ENCODE peak calls at places on chromosomes 5 and 9, in eight cellular contexts. X is astrocyte, Q is A549, Z is neuronal stem cell, B is cardiac muscle cell, U is heart left ventricle, R is SJSA1, S is IMR-90. Y is an unnamed sample. For H3K4me1, the result is how much of the 10 kb centered on the place peaks cover.

GRCh38 chr5:35136386-35136785 is 88.6 kb upstream of the AGXT2 start:
- DNase-seq in Z (no peak), X (peak), U (no peak), Q (peak), B (no peak), S (peak), R (peak), Y (no peak)

GRCh38 chr5:68383888-68384310 is 168.3 kb downstream of the PIK3R1 start:
- DNase-seq in Z (no peak), X (no peak), B (no peak), Q (no peak), S (no peak), U (no peak), R (no peak), Y (no peak)

GRCh38 chr9:92510747-92511146 is 25.0 kb downstream of the ECM2 start:
- DNase-seq in B (no peak), U (no peak), S (no peak), Q (no peak), R (no peak), Z (no peak), X (no peak), Y (no peak)

GRCh38 chr9:81022177-81022576 is 667.2 kb downstream of the TLE1 start:
- DNase-seq in Q (no peak), X (peak), S (peak), B (no peak), R (no peak), Z (no peak), U (no peak), Y (no peak)

GRCh38 chr5:116442095-116442534 is 132.5 kb downstream of the SEMA6A start:
- DNase-seq in U (peak), Z (no peak), B (no peak), R (peak), S (peak), X (peak), Q (no peak), Y (no peak)

GRCh38 chr9:123329329-123329955 is 26.6 kb upstream of the CRB2 start:
- DNase-seq in U (no peak), S (no peak), R (no peak), Z (no peak), X (no peak), B (no peak), Q (no peak), Y (no peak)

GRCh38 chr5:63963080-63963735 is 963 bp upstream of the HTR1A start:
- DNase-seq in Q (peak), S (peak), Z (peak), U (no peak), R (peak), B (peak), X (peak), Y (no peak)

GRCh38 chr5:19880859-19881436 is 107.1 kb downstream of the CDH18 start:
- DNase-seq in S (no peak), U (no peak), X (no peak), R (no peak), Q (peak), Z (no peak), B (no peak), Y (no peak)

GRCh38 chr9:118038713-118039112 is 334.5 kb downstream of the TLR4 start:
- DNase-seq in R (no peak), Z (no peak), U (no peak), S (no peak), X (no peak), B (no peak), Q (no peak), Y (no peak)

GRCh38 chr5:149240354-149240998 is 31.2 kb upstream of the AFAP1L1 start:
- DNase-seq in Z (no peak), S (no peak), X (no peak), R (no peak), B (no peak), Q (no peak), U (no peak), Y (peak)

GRCh38 chr5:154523704-154524103 is 45.7 kb upstream of the HAND1 start:
- DNase-seq in S (no peak), R (peak), B (peak), Q (no peak), X (no peak), U (peak), Z (no peak), Y (no peak)

DNA sequence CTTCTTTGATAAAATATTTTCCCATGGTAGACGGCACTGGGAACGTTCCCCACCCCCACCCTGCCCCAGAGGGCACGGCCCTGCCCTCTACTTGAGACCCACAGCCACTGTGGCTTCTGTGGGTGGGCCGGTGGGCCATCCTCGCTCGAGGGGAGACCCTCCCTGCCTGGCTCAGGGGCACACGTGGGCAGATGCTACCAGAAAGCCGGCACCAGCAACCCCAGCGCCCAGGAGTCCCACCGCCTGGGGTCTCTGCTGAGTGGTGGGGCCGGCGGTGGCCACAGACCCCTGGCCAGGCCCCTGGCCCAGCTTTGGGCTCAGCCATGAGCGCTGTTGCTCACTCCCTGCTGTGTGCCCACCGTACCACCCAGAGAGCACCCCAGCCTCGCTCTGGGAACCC is 16.5 kb upstream of the NRARP start:
- DNase-seq in Q (no peak), R (no peak), B (peak), Z (no peak), X (no peak), U (no peak), S (no peak), Y (no peak)
- H3K4me1 ChIP-seq in Q (under half), R (under half), B (under half), Z (under half), X (under half), U (half or more), S (under half), Y (under half)

GRCh38 chr9:126677188-126678084 is 63.7 kb downstream of the LMX1B start:
- DNase-seq in X (no peak), R (no peak), U (no peak), S (no peak), B (no peak), Q (no peak), Z (no peak), Y (no peak)
- H3K4me3 ChIP-seq in X (no peak), R (no peak), U (no peak), S (no peak), B (no peak), Q (no peak), Z (no peak), Y (no peak)

DNA sequence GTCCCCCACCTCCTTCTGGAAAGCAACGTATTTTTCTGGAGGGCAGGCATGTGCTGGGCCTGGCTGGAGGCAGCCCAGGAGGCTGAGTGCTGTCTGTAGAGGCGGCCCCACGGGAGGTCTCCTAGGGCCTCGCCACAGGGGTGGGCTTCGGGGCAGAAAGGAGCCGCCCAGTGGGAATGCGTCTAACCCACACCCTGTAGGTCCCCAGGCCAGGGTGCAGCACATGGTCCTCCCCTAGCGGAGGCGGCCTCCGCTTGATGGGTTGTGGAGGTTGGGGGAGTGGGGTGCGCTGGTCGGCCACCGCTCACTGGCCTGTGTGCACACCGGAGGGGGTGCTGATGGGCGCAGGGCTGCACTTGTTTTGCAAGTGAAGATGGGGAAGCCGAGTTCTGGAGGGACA is 48.3 kb upstream of the UBAC1 start:
- DNase-seq in R (no peak), S (no peak), U (no peak), Q (no peak), Z (no peak), B (no peak), X (no peak), Y (no peak)
- H3K4me1 ChIP-seq in R (under half), S (under half), U (under half), Q (half or more), Z (under half), B (under half), X (under half), Y (under half)

DNA sequence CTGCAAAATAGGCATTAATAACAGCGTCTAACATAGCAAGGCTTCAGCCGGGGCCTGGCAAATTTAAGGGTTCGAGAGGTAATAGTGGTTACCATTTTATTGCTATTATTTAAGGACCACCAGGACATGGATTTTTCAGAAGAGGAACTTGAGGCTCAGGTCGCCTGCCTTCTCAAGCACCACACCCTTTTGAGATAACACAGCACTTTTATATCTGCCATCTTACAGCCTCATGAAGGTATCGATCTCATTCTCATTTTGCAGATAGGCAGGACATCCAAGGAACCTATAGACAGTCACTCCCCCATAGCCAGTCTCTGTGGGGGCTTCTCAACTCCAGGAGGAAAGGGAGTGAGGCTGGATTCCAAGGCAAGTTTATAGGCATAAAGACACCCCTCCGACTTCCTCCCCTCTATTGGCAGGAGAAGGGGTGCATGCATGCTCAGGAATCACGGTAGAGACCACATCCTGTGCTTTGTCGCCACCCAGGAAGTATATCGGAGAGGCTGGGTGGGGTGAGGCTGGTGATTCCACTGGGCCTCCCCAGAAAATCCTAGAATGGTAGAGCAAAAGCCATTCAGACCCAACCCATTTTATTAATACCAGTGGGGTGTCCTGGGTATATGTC is 2.3 kb downstream of the ANXA6 start:
- DNase-seq in U (no peak), Z (no peak), B (no peak), S (peak), Q (no peak), X (no peak), R (peak), Y (peak)
- H3K4me3 ChIP-seq in U (no peak), Z (no peak), B (peak), S (peak), Q (no peak), X (peak), R (peak), Y (peak)

GRCh38 chr9:111020594-111020993 is 17.7 kb downstream of the LPAR1 start:
- DNase-seq in Z (no peak), S (no peak), X (no peak), U (no peak), Q (no peak), B (no peak), R (no peak), Y (no peak)
- H3K4me1 ChIP-seq in Z (under half), S (under half), X (under half), U (under half), Q (under half), B (under half), R (under half), Y (under half)

DNA sequence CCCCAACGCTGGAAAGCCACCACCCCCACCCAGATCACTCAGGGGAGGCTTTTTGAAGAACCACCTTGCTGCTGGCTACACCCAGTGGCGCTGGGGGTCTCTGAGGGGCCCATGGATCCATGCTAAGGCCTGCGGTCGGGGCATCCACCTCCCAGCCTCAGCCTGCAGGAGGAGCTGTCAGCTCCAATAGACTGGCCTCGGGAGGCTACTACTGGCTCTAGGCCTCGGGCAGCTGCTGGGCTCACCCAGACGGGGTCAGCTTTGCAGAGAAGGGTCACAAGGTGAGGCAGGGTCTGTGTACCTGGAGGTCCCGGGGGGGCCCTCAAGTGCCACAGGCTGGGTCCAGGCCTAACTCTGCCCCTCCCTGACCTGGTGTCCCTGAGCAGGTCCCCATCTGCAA is 193.7 kb downstream of the OLFM1 start:
- DNase-seq in Q (no peak), X (no peak), U (no peak), B (no peak), Z (no peak), S (no peak), R (no peak), Y (no peak)
- H3K4me3 ChIP-seq in Q (no peak), X (no peak), U (no peak), B (no peak), Z (no peak), S (no peak), R (no peak), Y (no peak)

DNA sequence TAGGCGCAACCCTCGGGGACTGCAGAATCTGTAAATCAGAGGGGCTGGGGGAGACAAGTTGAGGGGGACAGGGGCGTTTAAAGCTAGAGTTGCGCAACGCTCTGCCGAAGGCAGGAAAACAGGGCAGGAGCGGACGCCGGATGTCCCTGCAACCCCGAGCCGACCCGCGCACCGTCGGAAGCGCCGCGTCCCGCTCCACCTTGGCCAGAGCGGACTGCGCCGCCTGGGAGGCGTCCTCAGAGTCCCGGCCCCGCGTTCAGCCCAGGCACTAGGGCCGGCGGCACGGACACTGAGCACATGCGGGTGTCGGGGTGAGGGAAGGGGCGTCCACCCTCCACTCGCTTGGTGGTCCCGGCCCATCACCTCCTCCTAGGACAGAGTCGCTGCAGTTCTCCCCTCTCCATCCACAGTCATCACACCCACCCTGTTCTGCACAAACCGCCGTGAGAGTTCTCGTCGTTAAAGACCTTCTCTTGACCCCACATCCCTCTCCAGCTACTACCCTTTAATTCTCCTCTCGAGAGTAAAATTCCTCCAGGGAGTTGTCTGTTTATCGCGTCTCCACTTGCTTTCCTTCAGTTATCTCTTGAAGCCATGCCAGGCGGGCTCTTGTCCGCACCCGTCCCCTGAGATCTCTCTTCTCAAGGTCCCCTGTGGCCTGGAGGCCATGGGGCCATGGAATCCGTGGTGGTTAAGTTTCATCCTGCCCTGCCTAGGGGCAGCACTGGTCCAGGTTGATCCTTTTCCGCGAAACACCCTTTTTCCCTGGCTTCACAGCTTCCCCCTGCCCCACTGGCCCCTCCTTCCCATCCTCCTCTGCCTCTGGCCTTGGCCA is 826 bp upstream of the PDLIM7 start:
- DNase-seq in R (no peak), X (no peak), Z (no peak), U (peak), B (peak), S (no peak), Q (no peak), Y (peak)
- H3K4me1 ChIP-seq in R (half or more), X (half or more), Z (under half), U (half or more), B (under half), S (under half), Q (under half), Y (under half)

GRCh38 chr5:147485046-147485445 is 24.8 kb downstream of the DPYSL3 start:
- DNase-seq in R (peak), Q (no peak), S (peak), Z (no peak), X (peak), B (no peak), U (no peak), Y (no peak)
- H3K4me3 ChIP-seq in R (no peak), Q (no peak), S (no peak), Z (no peak), X (no peak), B (no peak), U (no peak), Y (no peak)

DNA sequence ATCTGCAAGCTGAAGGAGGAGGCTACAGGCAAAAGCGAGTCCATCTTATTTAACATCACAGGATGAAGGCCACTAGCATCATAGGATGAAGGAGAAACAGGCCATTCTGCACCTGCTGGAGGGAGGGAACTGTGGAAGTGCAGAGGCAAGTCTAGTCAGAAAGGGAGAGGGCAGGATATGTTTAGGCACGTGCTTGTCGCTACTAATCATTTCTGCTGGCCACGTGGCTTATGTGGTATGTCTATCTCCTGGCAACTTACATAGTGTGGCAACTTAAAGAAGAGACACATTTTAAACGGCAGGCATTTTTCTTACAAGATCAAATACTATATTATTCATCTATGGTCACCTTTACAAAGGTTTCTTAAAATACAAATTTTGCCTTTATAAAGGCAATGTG is 74.0 kb downstream of the GNAQ start:
- DNase-seq in X (no peak), B (no peak), S (no peak), R (no peak), Q (no peak), Z (no peak), U (no peak), Y (no peak)
- H3K4me1 ChIP-seq in X (under half), B (under half), S (under half), R (under half), Q (under half), Z (under half), U (under half), Y (under half)

Y was measured in CD8-positive, alpha-beta memory T cell.